ENCODE peak calls at places on chromosomes 4 and X, in nine cellular contexts. L is omental fat pad, N is cardiac muscle cell, U is tibial artery, G is breast epithelium, E is foreskin fibroblast, C is natural killer cell, D is WTC11, X is nephron progenitor cell. B is an unnamed sample.
A peak's percentile ranks its signal among the peaks of the same experiment; 100 is the strongest.

GRCh38 chrX:275476-275966 is 5.7 kb upstream of the PLCXD1 start:
- DNase-seq in X (peak; percentile 32), L (no peak), C (no peak), E (no peak), N (no peak), D (no peak), U (no peak), G (no peak), B (no peak)

GRCh38 chrX:112058766-112059165 is 23.8 kb downstream of the TRPC5 start:
- DNase-seq in L (no peak), C (no peak), E (no peak), U (no peak), G (no peak), N (no peak), D (no peak), X (no peak), B (no peak)

GRCh38 chrX:27451324-27451723 is 11.8 kb downstream of the PPP4R3C start:
- DNase-seq in U (no peak), L (no peak), N (no peak), D (no peak), E (no peak), X (no peak), G (no peak), C (no peak), B (no peak)

GRCh38 chr4:4605849-4606248 is 64.0 kb upstream of the STX18 start:
- DNase-seq in N (no peak), D (no peak), U (no peak), E (no peak), G (no peak), L (no peak), C (no peak), X (no peak), B (no peak)

GRCh38 chr4:113147498-113148231 is 98.2 kb downstream of the ANK2 start:
- DNase-seq in U (no peak), G (no peak), C (no peak), D (no peak), E (no peak), L (no peak), N (no peak), X (no peak), B (no peak)

GRCh38 chr4:172188248-172188976 is 375.2 kb downstream of the GALNTL6 start:
- DNase-seq in G (no peak), L (no peak), U (no peak), D (no peak), E (no peak), N (no peak), X (no peak), C (no peak), B (no peak)

GRCh38 chr4:165709526-165709925 is 163.5 kb upstream of the TLL1 start:
- DNase-seq in U (no peak), X (no peak), D (no peak), C (no peak), L (no peak), G (no peak), E (no peak), N (peak; percentile 24), B (no peak)

GRCh38 chrX:19576742-19577141 is 61.4 kb upstream of the MAP3K15 start:
- DNase-seq in N (no peak), L (no peak), E (no peak), D (no peak), C (no peak), X (no peak), U (no peak), G (no peak), B (no peak)

GRCh38 chr4:8664976-8665375 is 72.4 kb downstream of the CPZ start:
- DNase-seq in N (no peak), X (no peak), D (no peak), E (no peak), L (no peak), C (no peak), G (no peak), U (no peak), B (no peak)

GRCh38 chr4:92090887-92091286 is 212.9 kb upstream of the GRID2 start:
- DNase-seq in X (no peak), D (no peak), L (no peak), N (no peak), G (no peak), C (no peak), E (no peak), U (no peak), B (no peak)

GRCh38 chr4:92091335-92091734 is 212.4 kb upstream of the GRID2 start:
- DNase-seq in G (no peak), E (no peak), N (peak; percentile 3), U (no peak), L (no peak), X (no peak), D (peak; percentile 49), C (no peak), B (no peak)
- TF ChIP-seq CTCF in G (no peak), E (no peak), N (no peak), U (no peak), L (no peak), X (no peak), D (peak; percentile 43), C (no peak), B (no peak)

GRCh38 chr4:25863906-25864418 is 1.2 kb upstream of the SEL1L3 start:
- DNase-seq in U (no peak), L (no peak), C (no peak), D (peak; percentile 58), G (no peak), X (peak; percentile 34), E (no peak), N (no peak), B (no peak)

GRCh38 chr4:25862411-25863346 is at the start of gene SEL1L3:
- DNase-seq in L (no peak), D (peak; percentile 70), C (peak; percentile 41), N (peak; percentile 38), X (peak; percentile 74), G (no peak), E (no peak), U (no peak), B (no peak)

GRCh38 chr4:25861422-25861926 is 1.3 kb downstream of the SEL1L3 start:
- DNase-seq in X (no peak), D (no peak), E (no peak), C (no peak), N (peak; percentile 67), U (no peak), L (no peak), G (no peak), B (no peak)

GRCh38 chr4:25861951-25862410 is 807 bp downstream of the SEL1L3 start:
- DNase-seq in N (peak; percentile 46), X (peak; percentile 33), D (peak; percentile 50), C (peak; percentile 26), U (no peak), E (no peak), L (no peak), G (no peak), B (no peak)

GRCh38 chr4:25863347-25863784 is 578 bp upstream of the SEL1L3 start:
- DNase-seq in U (no peak), X (peak; percentile 35), C (no peak), G (no peak), N (peak; percentile 11), D (peak; percentile 63), E (no peak), L (no peak), B (no peak)
- TF ChIP-seq CTCF in U (no peak), X (peak; percentile 27), C (no peak), G (no peak), N (peak; percentile 41), D (peak; percentile 12), E (peak; percentile 9), L (no peak), B (no peak)

GRCh38 chrX:74931214-74931613 is 6.0 kb upstream of the NEXMIF start:
- DNase-seq in C (no peak), X (peak; percentile 30), E (no peak), L (no peak), N (no peak), G (no peak), U (no peak), D (no peak), B (no peak)

GRCh38 chrX:74924449-74925209 is 623 bp downstream of the NEXMIF start:
- DNase-seq in C (no peak), L (no peak), G (peak; percentile 21), N (peak; percentile 25), U (peak; percentile 73), D (peak; percentile 54), X (peak; percentile 62), E (no peak), B (no peak)

GRCh38 chrX:74922922-74923321 is 2.3 kb downstream of the NEXMIF start:
- DNase-seq in U (no peak), X (no peak), D (no peak), L (no peak), G (no peak), N (no peak), E (no peak), C (no peak), B (no peak)

GRCh38 chrX:74923942-74924448 is 1.3 kb downstream of the NEXMIF start:
- DNase-seq in U (peak; percentile 64), X (peak; percentile 12), L (no peak), D (peak; percentile 15), G (no peak), N (peak; percentile 26), E (no peak), C (no peak), B (no peak)

GRCh38 chrX:74925210-74926088 is at the start of gene NEXMIF:
- DNase-seq in C (no peak), U (peak; percentile 63), N (peak; percentile 23), G (no peak), L (no peak), D (peak; percentile 8), E (peak; percentile 5), X (peak; percentile 61), B (peak; percentile 22)
- TF ChIP-seq CTCF in C (no peak), U (no peak), N (peak; percentile 15), G (no peak), L (no peak), D (no peak), E (peak; percentile 3), X (no peak), B (no peak)

GRCh38 chrX:7580127-7580526 is 262.8 kb upstream of the VCX start:
- DNase-seq in U (no peak), C (no peak), L (no peak), N (no peak), D (no peak), G (no peak), X (no peak), E (no peak), B (no peak)

GRCh38 chrX:7582191-7582590 is 260.8 kb upstream of the VCX start:
- DNase-seq in L (no peak), G (no peak), E (no peak), C (no peak), D (no peak), N (no peak), U (no peak), X (no peak), B (no peak)

DNA sequence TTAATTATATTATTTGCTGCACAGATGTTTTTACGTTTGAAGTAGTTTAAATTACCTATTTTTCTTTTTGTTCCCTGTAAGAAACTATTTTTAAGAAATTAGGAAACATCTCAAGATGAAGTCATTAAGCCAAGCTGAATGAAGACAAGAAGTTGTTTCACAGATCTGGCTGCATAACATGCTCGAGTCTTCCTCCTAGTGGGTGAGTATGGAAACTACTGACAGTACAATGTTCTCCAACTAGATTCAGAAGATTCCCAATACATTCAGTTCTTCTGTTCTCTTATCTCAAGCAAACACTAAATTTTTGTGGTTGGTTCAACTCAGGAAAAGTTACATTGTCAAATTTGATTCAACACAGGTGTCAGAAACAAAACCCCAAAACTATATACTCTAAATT is 256.8 kb upstream of the VCX start:
- DNase-seq in L (no peak), E (peak; percentile 14), U (no peak), N (no peak), C (no peak), X (peak; percentile 11), G (no peak), D (no peak), B (peak; percentile 11)
- TF ChIP-seq CTCF in L (no peak), E (peak; percentile 52), U (peak; percentile 29), N (no peak), C (no peak), X (peak; percentile 56), G (no peak), D (peak; percentile 14), B (peak; percentile 2)

GRCh38 chr4:143531773-143532491 is 18.4 kb downstream of the SMARCA5 start:
- DNase-seq in N (peak; percentile 24), L (no peak), X (no peak), U (no peak), C (no peak), D (no peak), G (no peak), E (no peak), B (no peak)
- TF ChIP-seq CTCF in N (no peak), L (no peak), X (no peak), U (no peak), C (no peak), D (no peak), G (no peak), E (no peak), B (no peak)